ENCODE peak calls at places on chromosomes 16 and 17, in five cellular contexts. P is choroid plexus epithelial cell, F is AG09319, O is adipocyte, E is T-cell. Y is an unnamed sample.

GRCh38 chr16:65071371-65072311 is 50.2 kb downstream of the CDH11 start:
- DNase-seq in P (peak; percentile 56), F (no peak), O (no peak), E (no peak), Y (peak; percentile 31)

GRCh38 chr16:24681793-24682192 is 47.7 kb upstream of the TNRC6A start:
- DNase-seq in P (peak; percentile 77), F (no peak), O (peak; percentile 68), E (no peak), Y (no peak)

GRCh38 chr17:64423881-64424280 is 25.0 kb upstream of the MILR1 start:
- DNase-seq in P (peak; percentile 28), F (no peak), O (no peak), E (no peak), Y (no peak)

GRCh38 chr16:12348733-12349704 is 372.5 kb downstream of the SNX29 start:
- DNase-seq in P (peak; percentile 9), F (no peak), O (no peak), E (no peak), Y (no peak)

GRCh38 chr16:85129846-85130706 is 17.8 kb upstream of the CIBAR2 start:
- DNase-seq in P (peak; percentile 50), F (no peak), O (peak; percentile 30), E (no peak), Y (peak; percentile 70)

GRCh38 chr17:45675012-45675411 is 109.1 kb upstream of the CRHR1 start:
- DNase-seq in P (no peak), F (no peak), O (no peak), E (no peak), Y (no peak)

GRCh38 chr17:49971848-49972485 is 3.0 kb downstream of the DLX4 start:
- DNase-seq in P (no peak), F (no peak), O (peak; percentile 20), E (no peak), Y (peak; percentile 32)

GRCh38 chr17:49031965-49032928 is 35.1 kb downstream of the IGF2BP1 start:
- DNase-seq in P (peak; percentile 91), F (peak; percentile 45), O (peak; percentile 91), E (no peak), Y (peak; percentile 89)

GRCh38 chr17:77959216-77959925 is 868 bp downstream of the TNRC6C start:
- DNase-seq in P (peak; percentile 23), F (no peak), O (peak; percentile 56), E (peak; percentile 20), Y (peak; percentile 54)

GRCh38 chr17:58200024-58200633 is 7.6 kb downstream of the EPX start:
- DNase-seq in P (peak; percentile 44), F (no peak), O (peak; percentile 26), E (peak; percentile 16), Y (peak; percentile 48)

GRCh38 chr17:80395402-80396151 is 19.4 kb upstream of the ENDOV start:
- DNase-seq in P (no peak), F (no peak), O (no peak), E (no peak), Y (no peak)

GRCh38 chr16:1913327-1914083 is 4.7 kb downstream of the HS3ST6 start:
- DNase-seq in P (no peak), F (no peak), O (no peak), E (no peak), Y (no peak)

GRCh38 chr16:30755955-30756780 is 5.7 kb downstream of the CFAP119 start:
- DNase-seq in P (no peak), F (no peak), O (no peak), E (no peak), Y (no peak)

GRCh38 chr17:78925234-78925633 is at the start of gene TIMP2:
- DNase-seq in P (peak; percentile 90), F (peak; percentile 68), O (peak; percentile 92), E (peak; percentile 37), Y (peak; percentile 92)

GRCh38 chr17:20043034-20043433 is 33.9 kb downstream of the SPECC1 start:
- DNase-seq in P (no peak), F (no peak), O (no peak), E (no peak), Y (no peak)